ENCODE peak calls at places on chromosomes 2 and 18, in nine cellular contexts. I is left lung, P is HCT116, J is H9, K is keratinocyte, G is esophagus squamous epithelium, A is thoracic aorta, Q is PC-3, Z is tibial artery. W is an unnamed sample.

GRCh38 chr2:149648282-149649030 is 60.9 kb upstream of the MMADHC start:
- DNase-seq in I (peak), P (no peak), J (no peak), K (peak), G (no peak), A (no peak), Q (peak), Z (no peak), W (peak)

GRCh38 chr2:180012523-180012922 is 5.4 kb upstream of the CWC22 start:
- DNase-seq in I (no peak), P (no peak), J (no peak), K (no peak), G (no peak), A (no peak), Q (peak), Z (no peak), W (peak)

GRCh38 chr18:24273596-24273995 is 124.0 kb downstream of the OSBPL1A start:
- DNase-seq in I (no peak), P (no peak), J (no peak), K (no peak), G (no peak), A (no peak), Q (peak), Z (no peak), W (no peak)

GRCh38 chr2:94622113-94622618 is 249.1 kb upstream of the TEKT4 start:
- DNase-seq in I (no peak), P (no peak), J (no peak), K (no peak), G (no peak), A (no peak), Q (no peak), Z (peak), W (no peak)

GRCh38 chr2:232331071-232331470 is 47.5 kb upstream of the ALPP start:
- DNase-seq in I (peak), P (no peak), J (no peak), K (no peak), G (no peak), A (no peak), Q (no peak), Z (peak), W (no peak)

GRCh38 chr2:100742884-100743283 is 77.1 kb upstream of the NPAS2 start:
- DNase-seq in I (no peak), P (no peak), J (no peak), K (no peak), G (no peak), A (no peak), Q (no peak), Z (no peak), W (peak)

GRCh38 chr2:220880623-220881022 is 691.5 kb downstream of the EPHA4 start:
- DNase-seq in I (no peak), P (no peak), J (no peak), K (peak), G (no peak), A (no peak), Q (no peak), Z (no peak), W (no peak)

GRCh38 chr18:26804474-26804873 is 61.0 kb downstream of the AQP4 start:
- DNase-seq in I (no peak), P (no peak), J (no peak), K (no peak), G (no peak), A (no peak), Q (no peak), Z (no peak), W (no peak)

GRCh38 chr2:175726213-175726612 is 275.9 kb downstream of the LNPK start:
- DNase-seq in I (no peak), P (no peak), J (no peak), K (no peak), G (no peak), A (no peak), Q (peak), Z (no peak), W (peak)

GRCh38 chr2:22499082-22499844 is 885.7 kb upstream of the KLHL29 start:
- DNase-seq in I (no peak), P (no peak), J (no peak), K (no peak), G (no peak), A (no peak), Q (no peak), Z (peak), W (no peak)
- TF ChIP-seq CTCF in I (no peak), P (no peak), J (no peak), K (no peak), G (no peak), A (no peak), Q (no peak), Z (no peak), W (no peak)

GRCh38 chr2:226581661-226582060 is 218.0 kb downstream of the IRS1 start:
- DNase-seq in I (no peak), P (no peak), J (no peak), K (no peak), G (no peak), A (no peak), Q (no peak), Z (no peak), W (no peak)
- H3K27ac ChIP-seq in I (no peak), P (peak), J (no peak), K (no peak), G (no peak), A (no peak), Q (no peak), Z (no peak), W (no peak)

DNA sequence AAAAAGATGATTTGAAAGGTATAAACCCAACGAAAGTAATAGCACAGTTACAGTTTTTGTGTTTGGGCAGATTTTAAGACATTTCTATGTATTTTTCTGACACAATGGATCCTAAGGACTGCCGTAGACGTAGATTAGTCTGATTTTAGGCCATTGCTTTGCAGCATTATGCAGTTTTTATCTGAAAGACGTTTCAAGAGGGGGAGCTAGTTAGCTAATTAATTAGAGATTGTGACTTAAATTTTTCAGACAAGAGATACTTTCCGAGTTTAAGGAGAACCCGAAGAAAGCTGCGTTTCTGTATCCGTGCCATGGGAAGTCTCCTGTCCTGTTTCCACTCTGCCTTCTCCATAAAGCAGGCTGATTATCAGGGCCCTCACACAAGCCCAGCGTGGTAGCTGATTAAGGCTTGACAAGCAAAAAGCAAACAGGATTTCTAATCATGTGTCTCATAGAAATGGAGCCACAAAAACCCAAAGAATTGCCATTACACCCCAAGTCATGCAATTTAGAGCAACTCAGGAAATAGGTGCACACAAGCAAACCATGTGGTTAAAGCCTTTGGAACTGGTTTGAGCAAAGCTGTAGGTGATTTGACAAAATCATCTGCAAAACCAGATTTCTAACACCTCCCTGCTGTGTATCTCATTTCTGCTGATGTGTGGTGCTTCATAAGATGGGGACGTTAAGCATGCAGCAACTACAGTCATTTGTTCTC is 808.1 kb downstream of the RNF144A start:
- DNase-seq in I (no peak), P (no peak), J (no peak), K (no peak), G (no peak), A (no peak), Q (peak), Z (no peak), W (no peak)
- TF ChIP-seq CTCF in I (no peak), P (no peak), J (no peak), K (no peak), G (no peak), A (no peak), Q (peak), Z (no peak), W (no peak)

DNA sequence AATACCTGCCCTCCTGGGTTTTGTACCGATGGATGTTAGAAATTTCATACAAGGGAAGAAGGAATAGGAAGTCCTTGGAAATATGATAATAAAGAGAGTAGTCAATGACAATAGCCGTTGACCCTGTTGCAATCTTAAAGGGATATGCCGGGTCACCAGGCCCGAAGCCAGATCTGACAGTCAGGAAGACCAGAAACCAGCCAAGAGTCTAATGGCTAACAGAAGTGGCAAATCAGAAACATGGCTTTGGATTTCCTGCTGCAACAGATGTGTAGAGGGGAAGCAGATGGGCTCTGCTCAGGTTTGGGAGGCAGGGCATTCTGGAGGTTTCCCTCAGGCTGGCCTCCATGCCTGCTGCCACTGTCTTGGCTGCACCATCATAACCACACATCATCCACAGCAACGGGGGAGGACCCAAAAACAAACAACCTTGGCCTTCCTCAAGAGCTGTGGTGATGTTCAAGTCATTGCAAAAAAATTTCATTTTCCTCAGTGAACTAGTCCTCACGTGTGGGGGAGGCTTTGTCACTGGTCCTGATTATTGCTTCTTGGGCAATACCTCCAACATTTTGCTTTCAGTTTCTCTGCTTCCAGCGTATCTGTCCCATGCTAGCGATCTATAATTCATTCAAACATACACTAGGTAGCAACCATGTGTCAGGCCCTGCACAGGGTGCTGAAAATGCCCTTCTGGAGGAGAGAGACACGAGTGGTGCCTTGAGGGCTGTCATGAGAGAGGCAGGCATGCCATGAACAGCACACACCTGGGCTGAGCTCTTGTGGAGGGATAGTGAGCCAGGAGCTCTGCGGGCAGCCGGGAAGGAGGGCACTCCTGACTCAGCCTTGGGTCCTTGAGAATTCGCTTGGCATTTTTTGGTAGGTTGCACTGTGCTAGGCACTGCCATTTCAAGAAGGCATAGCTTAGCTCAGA is 48.2 kb upstream of the LGALSL start:
- DNase-seq in I (peak), P (no peak), J (no peak), K (no peak), G (no peak), A (no peak), Q (peak), Z (no peak), W (no peak)
- H3K27ac ChIP-seq in I (peak), P (no peak), J (no peak), K (no peak), G (peak), A (peak), Q (no peak), Z (peak), W (no peak)

GRCh38 chr18:61435064-61435652 is 101.9 kb downstream of the CDH20 start:
- DNase-seq in I (no peak), P (peak), J (peak), K (no peak), G (no peak), A (no peak), Q (peak), Z (no peak), W (no peak)
- TF ChIP-seq CTCF in I (peak), P (peak), J (peak), K (peak), G (no peak), A (no peak), Q (peak), Z (no peak), W (peak)

DNA sequence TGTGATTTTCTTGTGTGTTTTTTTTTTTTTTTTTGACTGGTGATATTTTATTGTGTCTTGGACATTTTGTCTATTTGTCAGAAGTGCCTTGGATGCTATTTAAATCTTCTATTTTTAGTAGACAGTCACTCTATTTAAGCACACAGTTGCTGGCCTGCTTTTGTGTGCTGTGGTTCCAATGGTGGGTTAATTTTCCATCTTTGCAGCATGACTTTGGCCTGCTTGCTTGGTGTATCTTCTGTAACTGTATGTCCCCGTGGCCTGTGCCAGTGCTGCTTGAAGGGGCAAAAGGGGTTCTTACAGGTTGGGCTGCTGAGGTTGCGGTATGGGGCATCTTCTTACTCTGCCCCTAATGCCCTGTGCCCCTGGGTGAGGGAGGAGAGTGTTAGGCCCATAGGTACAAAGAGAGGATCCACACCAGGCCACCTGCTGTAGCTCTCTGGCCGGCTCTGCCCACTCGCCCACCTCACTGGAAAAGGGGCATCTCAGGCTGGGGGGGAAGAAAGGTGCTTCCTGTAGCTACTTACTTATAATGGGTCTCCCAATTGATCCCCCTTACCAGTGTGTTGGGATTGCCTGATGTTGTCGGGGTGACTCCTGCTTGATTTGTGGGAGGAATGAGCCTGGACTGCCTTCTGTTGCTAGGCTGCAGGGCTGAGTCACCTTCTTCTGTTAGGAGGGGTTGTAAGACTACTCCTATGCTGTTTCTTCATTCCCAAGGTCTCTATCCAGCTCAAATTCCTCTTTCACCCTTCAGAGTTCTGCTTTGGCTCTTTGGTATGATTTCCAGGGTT is 490.0 kb upstream of the HS6ST1 start:
- DNase-seq in I (no peak), P (peak), J (no peak), K (peak), G (no peak), A (no peak), Q (no peak), Z (no peak), W (no peak)
- H3K27ac ChIP-seq in I (no peak), P (no peak), J (no peak), K (peak), G (peak), A (no peak), Q (no peak), Z (no peak), W (no peak)

DNA sequence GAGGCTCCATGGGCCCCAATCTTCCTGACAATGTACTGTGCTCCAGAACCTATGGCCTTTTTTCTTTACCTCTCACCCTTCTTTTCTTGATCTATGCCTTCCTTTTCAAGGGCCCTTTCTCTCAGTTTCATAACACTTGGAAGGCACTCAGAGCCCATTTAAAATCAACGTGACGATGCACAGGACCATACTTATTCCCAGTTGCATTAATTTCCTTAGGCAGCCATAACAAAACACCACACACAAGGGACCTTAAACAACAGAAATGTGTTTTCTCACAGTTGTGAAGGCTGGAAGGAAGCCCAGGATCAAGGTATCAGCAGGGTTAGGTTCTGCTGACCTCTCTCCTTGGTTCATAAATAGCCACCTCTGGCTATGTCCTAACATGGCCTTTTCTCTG is 414.0 kb upstream of the TNP1 start:
- DNase-seq in I (no peak), P (no peak), J (no peak), K (no peak), G (no peak), A (no peak), Q (no peak), Z (no peak), W (no peak)
- TF ChIP-seq CTCF in I (no peak), P (no peak), J (no peak), K (no peak), G (no peak), A (no peak), Q (no peak), Z (no peak), W (no peak)

GRCh38 chr2:66436546-66436945 is 1.6 kb downstream of the MEIS1 start:
- DNase-seq in I (no peak), P (no peak), J (no peak), K (no peak), G (no peak), A (no peak), Q (no peak), Z (no peak), W (no peak)

GRCh38 chr2:66439291-66440010 is 4.5 kb downstream of the MEIS1 start:
- DNase-seq in I (no peak), P (no peak), J (peak), K (no peak), G (no peak), A (no peak), Q (no peak), Z (peak), W (no peak)

GRCh38 chr2:66437055-66437454 is 2.1 kb downstream of the MEIS1 start:
- DNase-seq in I (no peak), P (no peak), J (no peak), K (no peak), G (no peak), A (no peak), Q (no peak), Z (no peak), W (no peak)

GRCh38 chr2:66438498-66439290 is 3.8 kb downstream of the MEIS1 start:
- DNase-seq in I (no peak), P (no peak), J (no peak), K (no peak), G (no peak), A (no peak), Q (no peak), Z (no peak), W (no peak)

GRCh38 chr2:66437601-66438497 is 2.9 kb downstream of the MEIS1 start:
- DNase-seq in I (no peak), P (no peak), J (no peak), K (no peak), G (no peak), A (no peak), Q (no peak), Z (peak), W (no peak)
- H3K27ac ChIP-seq in I (peak), P (no peak), J (no peak), K (peak), G (peak), A (peak), Q (no peak), Z (peak), W (peak)

GRCh38 chr18:12010187-12010802 is 29.0 kb downstream of the IMPA2 start:
- DNase-seq in I (no peak), P (no peak), J (no peak), K (no peak), G (no peak), A (no peak), Q (no peak), Z (no peak), W (no peak)
- TF ChIP-seq CTCF in I (no peak), P (peak), J (peak), K (no peak), G (peak), A (no peak), Q (peak), Z (no peak), W (no peak)

W was measured in AG04450.